ENCODE peak calls at places on chromosomes 13 and 19, in ten cellular contexts. J is T1000; A is T-helper 1 cell; S is stimulated activated CD4-positive, alpha-beta T cell treated with anti-CD3 and anti-CD28 coated beads, Interleukin-15, amount 100 ng/mL, for 1 hour; O is nucleus accumbens; K is breast epithelium; D is CD4-positive, CD25-positive, alpha-beta regulatory T cell; E is foreskin melanocyte; I is retina; F is NCI-H1105 treated with DMSO at 0.1 percent for 48 hours. B is an unnamed sample.

GRCh38 chr13:60654405-60654804 is 257.4 kb downstream of the TDRD3 start:
- DNase-seq in A (no peak), K (no peak), S (no peak), D (no peak), O (peak), E (peak), I (no peak), J (no peak), F (peak), B (peak)

GRCh38 chr13:88656751-88657150 is 985.6 kb downstream of the SLITRK5 start:
- DNase-seq in J (no peak), A (no peak), O (no peak), E (no peak), I (no peak), D (no peak), F (no peak), S (no peak), K (no peak), B (no peak)

GRCh38 chr19:13813147-13813546 is 17.9 kb downstream of the ZSWIM4 start:
- DNase-seq in E (no peak), K (no peak), J (no peak), S (no peak), A (no peak), O (no peak), D (no peak), I (no peak), F (no peak), B (no peak)

GRCh38 chr13:30882996-30883766 is 22.9 kb upstream of the MEDAG start:
- DNase-seq in D (no peak), J (no peak), E (no peak), A (no peak), S (no peak), I (no peak), K (no peak), F (no peak), O (no peak), B (no peak)

GRCh38 chr13:41017153-41017552 is 2.0 kb downstream of the ELF1 start:
- DNase-seq in A (peak), E (peak), F (no peak), S (no peak), K (no peak), D (peak), J (no peak), O (no peak), I (no peak), B (peak)

GRCh38 chr13:69274231-69274630 is 833.4 kb upstream of the ATXN8OS start:
- DNase-seq in A (no peak), I (no peak), F (no peak), O (no peak), J (no peak), D (no peak), K (no peak), E (no peak), S (no peak), B (peak)

GRCh38 chr13:75636339-75637095 is 387 bp downstream of the LMO7 start:
- DNase-seq in S (peak), A (peak), J (no peak), E (peak), D (peak), O (no peak), F (peak), K (no peak), I (peak), B (peak)

GRCh38 chr13:105442941-105443340 is 1092.5 kb downstream of the EFNB2 start:
- DNase-seq in I (no peak), K (no peak), O (no peak), A (no peak), E (peak), D (no peak), S (no peak), J (peak), F (peak), B (peak)

GRCh38 chr19:33407716-33408115 is 34.2 kb downstream of the CEBPG start:
- DNase-seq in E (no peak), F (no peak), S (no peak), K (no peak), A (no peak), O (no peak), D (no peak), I (no peak), J (no peak), B (no peak)

GRCh38 chr13:91313103-91313502 is 34.4 kb upstream of the MIR17HG start:
- DNase-seq in E (no peak), K (no peak), I (peak), S (no peak), F (no peak), J (no peak), A (peak), O (no peak), D (peak), B (peak)

GRCh38 chr13:21549633-21550032 is 54.3 kb downstream of the MICU2 start:
- DNase-seq in D (no peak), O (no peak), F (no peak), I (no peak), K (no peak), E (no peak), A (no peak), S (no peak), J (no peak), B (peak)